ENCODE peak calls at places on chromosome 13, in ten cellular contexts. One of them, this sample, is unnamed.

GRCh38 chr13:76820759-76821158 is 65.4 kb downstream of the KCTD12 start:
- DNase-seq in Panc1: no peak
- DNase-seq in thoracic aorta: no peak
- DNase-seq in GM12878: no peak
- DNase-seq in neural progenitor cell: no peak
- DNase-seq in stomach: no peak
- DNase-seq in tibial artery: peak; percentile 77
- DNase-seq in fibroblast of lung: peak; percentile 36
- DNase-seq in CD8-positive, alpha-beta T cell: no peak
- DNase-seq in NT2/D1: no peak
- DNase-seq in this sample: no peak

GRCh38 chr13:42696191-42696590 is 85.2 kb upstream of the FAM216B start:
- DNase-seq in neural progenitor cell: no peak
- DNase-seq in fibroblast of lung: peak; percentile 12
- DNase-seq in stomach: no peak
- DNase-seq in NT2/D1: no peak
- DNase-seq in tibial artery: no peak
- DNase-seq in Panc1: no peak
- DNase-seq in thoracic aorta: no peak
- DNase-seq in GM12878: no peak
- DNase-seq in CD8-positive, alpha-beta T cell: no peak
- DNase-seq in this sample: peak; percentile 23

GRCh38 chr13:102461302-102461701 is 59.5 kb upstream of the FGF14 start:
- DNase-seq in fibroblast of lung: peak; percentile 34
- DNase-seq in Panc1: no peak
- DNase-seq in tibial artery: no peak
- DNase-seq in CD8-positive, alpha-beta T cell: no peak
- DNase-seq in NT2/D1: no peak
- DNase-seq in GM12878: no peak
- DNase-seq in thoracic aorta: no peak
- DNase-seq in neural progenitor cell: no peak
- DNase-seq in stomach: no peak
- DNase-seq in this sample: no peak

GRCh38 chr13:34300559-34300958 is 482.6 kb downstream of the RFC3 start:
- DNase-seq in NT2/D1: no peak
- DNase-seq in thoracic aorta: no peak
- DNase-seq in CD8-positive, alpha-beta T cell: no peak
- DNase-seq in fibroblast of lung: peak; percentile 34
- DNase-seq in GM12878: no peak
- DNase-seq in neural progenitor cell: no peak
- DNase-seq in Panc1: no peak
- DNase-seq in stomach: no peak
- DNase-seq in tibial artery: no peak
- DNase-seq in this sample: no peak

GRCh38 chr13:31331051-31331450 is 131.3 kb downstream of the B3GLCT start:
- DNase-seq in fibroblast of lung: no peak
- DNase-seq in Panc1: no peak
- DNase-seq in NT2/D1: no peak
- DNase-seq in GM12878: no peak
- DNase-seq in CD8-positive, alpha-beta T cell: no peak
- DNase-seq in thoracic aorta: no peak
- DNase-seq in neural progenitor cell: no peak
- DNase-seq in stomach: no peak
- DNase-seq in tibial artery: no peak
- DNase-seq in this sample: no peak

GRCh38 chr13:53249236-53249635 is 220.6 kb downstream of the OLFM4 start:
- DNase-seq in fibroblast of lung: no peak
- DNase-seq in stomach: no peak
- DNase-seq in thoracic aorta: no peak
- DNase-seq in neural progenitor cell: no peak
- DNase-seq in NT2/D1: no peak
- DNase-seq in CD8-positive, alpha-beta T cell: no peak
- DNase-seq in Panc1: no peak
- DNase-seq in GM12878: no peak
- DNase-seq in tibial artery: no peak
- DNase-seq in this sample: no peak

GRCh38 chr13:46321494-46322225 is 65.4 kb downstream of the RUBCNL start:
- DNase-seq in Panc1: peak; percentile 32
- DNase-seq in thoracic aorta: no peak
- DNase-seq in fibroblast of lung: peak; percentile 76
- DNase-seq in stomach: peak; percentile 64
- DNase-seq in CD8-positive, alpha-beta T cell: peak; percentile 73
- DNase-seq in GM12878: peak; percentile 24
- DNase-seq in NT2/D1: peak; percentile 38
- DNase-seq in tibial artery: no peak
- DNase-seq in neural progenitor cell: peak; percentile 73
- DNase-seq in this sample: peak; percentile 10

GRCh38 chr13:23658929-23659541 is 88.8 kb downstream of the TNFRSF19 start:
- DNase-seq in NT2/D1: no peak
- DNase-seq in thoracic aorta: no peak
- DNase-seq in fibroblast of lung: no peak
- DNase-seq in tibial artery: no peak
- DNase-seq in Panc1: no peak
- DNase-seq in neural progenitor cell: no peak
- DNase-seq in GM12878: no peak
- DNase-seq in stomach: no peak
- DNase-seq in CD8-positive, alpha-beta T cell: no peak
- DNase-seq in this sample: no peak

GRCh38 chr13:102569488-102569887 is 27.3 kb upstream of the TPP2 start:
- DNase-seq in tibial artery: no peak
- DNase-seq in NT2/D1: no peak
- DNase-seq in neural progenitor cell: no peak
- DNase-seq in fibroblast of lung: peak; percentile 21
- DNase-seq in Panc1: no peak
- DNase-seq in stomach: no peak
- DNase-seq in GM12878: no peak
- DNase-seq in CD8-positive, alpha-beta T cell: no peak
- DNase-seq in thoracic aorta: no peak
- DNase-seq in this sample: no peak

GRCh38 chr13:37134411-37135041 is 29.1 kb upstream of the CSNK1A1L start:
- DNase-seq in Panc1: no peak
- DNase-seq in fibroblast of lung: peak; percentile 82
- DNase-seq in stomach: no peak
- DNase-seq in neural progenitor cell: no peak
- DNase-seq in GM12878: no peak
- DNase-seq in CD8-positive, alpha-beta T cell: no peak
- DNase-seq in tibial artery: no peak
- DNase-seq in thoracic aorta: no peak
- DNase-seq in NT2/D1: no peak
- DNase-seq in this sample: peak; percentile 79

GRCh38 chr13:97538193-97538592 is 104.2 kb downstream of the RAP2A start:
- DNase-seq in GM12878: no peak
- DNase-seq in Panc1: no peak
- DNase-seq in NT2/D1: no peak
- DNase-seq in fibroblast of lung: no peak
- DNase-seq in CD8-positive, alpha-beta T cell: no peak
- DNase-seq in thoracic aorta: no peak
- DNase-seq in neural progenitor cell: no peak
- DNase-seq in stomach: no peak
- DNase-seq in tibial artery: no peak
- DNase-seq in this sample: no peak

GRCh38 chr13:32033744-32034143 is 2.2 kb downstream of the FRY start:
- DNase-seq in CD8-positive, alpha-beta T cell: no peak
- DNase-seq in tibial artery: no peak
- DNase-seq in GM12878: no peak
- DNase-seq in thoracic aorta: no peak
- DNase-seq in stomach: no peak
- DNase-seq in Panc1: no peak
- DNase-seq in NT2/D1: no peak
- DNase-seq in fibroblast of lung: no peak
- DNase-seq in neural progenitor cell: no peak
- DNase-seq in this sample: no peak

GRCh38 chr13:73970413-73971055 is 163.7 kb downstream of the KLF12 start:
- DNase-seq in stomach: no peak
- DNase-seq in neural progenitor cell: no peak
- DNase-seq in Panc1: no peak
- DNase-seq in NT2/D1: no peak
- DNase-seq in tibial artery: no peak
- DNase-seq in GM12878: no peak
- DNase-seq in fibroblast of lung: peak; percentile 73
- DNase-seq in CD8-positive, alpha-beta T cell: no peak
- DNase-seq in thoracic aorta: no peak
- DNase-seq in this sample: no peak

GRCh38 chr13:51243832-51244231 is 21.6 kb downstream of the FAM124A start:
- DNase-seq in thoracic aorta: no peak
- DNase-seq in NT2/D1: peak; percentile 68
- DNase-seq in stomach: no peak
- DNase-seq in tibial artery: no peak
- DNase-seq in Panc1: no peak
- DNase-seq in neural progenitor cell: peak; percentile 33
- DNase-seq in GM12878: no peak
- DNase-seq in fibroblast of lung: no peak
- DNase-seq in CD8-positive, alpha-beta T cell: no peak
- DNase-seq in this sample: no peak

DNA sequence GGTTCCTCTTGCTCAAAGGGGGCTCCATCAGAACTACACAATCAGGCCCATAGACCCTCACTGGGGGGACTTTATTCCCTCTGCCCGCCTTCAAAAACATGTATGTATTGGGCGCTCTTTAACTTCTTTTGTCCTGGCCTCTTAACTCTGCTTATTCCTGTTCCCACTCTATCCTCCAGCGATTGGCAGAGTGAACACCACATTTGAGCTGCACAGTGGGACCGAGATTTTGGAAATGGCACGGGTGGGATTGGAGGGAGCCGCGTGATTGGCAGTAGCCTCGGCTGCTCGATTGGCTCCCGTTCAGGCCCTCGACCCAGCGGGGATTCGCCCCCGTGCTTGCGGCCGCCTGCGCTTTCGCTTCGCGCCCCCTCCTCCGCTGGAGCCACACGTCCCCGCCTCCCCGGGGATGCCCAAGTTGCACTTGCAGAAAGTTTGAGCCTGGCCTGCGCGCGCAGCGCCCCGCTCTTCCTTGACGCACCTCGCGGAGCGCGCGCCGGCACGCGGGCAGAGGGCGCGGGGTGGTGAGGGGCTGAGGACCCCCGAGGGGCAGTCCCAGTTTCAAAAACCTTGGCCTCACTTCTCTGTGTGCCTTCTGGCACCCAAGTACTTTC is at the start of gene ZIC5:
- DNase-seq in CD8-positive, alpha-beta T cell: no peak
- DNase-seq in tibial artery: no peak
- DNase-seq in fibroblast of lung: no peak
- DNase-seq in thoracic aorta: no peak
- DNase-seq in stomach: no peak
- DNase-seq in GM12878: no peak
- DNase-seq in Panc1: no peak
- DNase-seq in NT2/D1: no peak
- DNase-seq in neural progenitor cell: peak; percentile 95
- DNase-seq in this sample: no peak
- H3K27me3 ChIP-seq in CD8-positive, alpha-beta T cell: peaks cover 69% of the 10 kb centered on the region
- H3K27me3 ChIP-seq in tibial artery: peaks cover 98% of the 10 kb centered on the region
- H3K27me3 ChIP-seq in fibroblast of lung: peaks cover 84% of the 10 kb centered on the region
- H3K27me3 ChIP-seq in thoracic aorta: peaks cover 54% of the 10 kb centered on the region
- H3K27me3 ChIP-seq in stomach: peaks cover 69% of the 10 kb centered on the region
- H3K27me3 ChIP-seq in GM12878: peaks cover 28% of the 10 kb centered on the region
- H3K27me3 ChIP-seq in Panc1: no peaks in the 10 kb centered on the region
- H3K27me3 ChIP-seq in NT2/D1: peaks cover 76% of the 10 kb centered on the region
- H3K27me3 ChIP-seq in neural progenitor cell: peaks cover 45% of the 10 kb centered on the region
- H3K27me3 ChIP-seq in this sample: peaks cover 85% of the 10 kb centered on the region

GRCh38 chr13:64130600-64130999 is 2715.0 kb upstream of the PCDH20 start:
- DNase-seq in Panc1: no peak
- DNase-seq in stomach: no peak
- DNase-seq in NT2/D1: no peak
- DNase-seq in tibial artery: no peak
- DNase-seq in GM12878: no peak
- DNase-seq in fibroblast of lung: no peak
- DNase-seq in thoracic aorta: no peak
- DNase-seq in CD8-positive, alpha-beta T cell: no peak
- DNase-seq in neural progenitor cell: no peak
- DNase-seq in this sample: no peak
- H3K9me3 ChIP-seq in Panc1: no peaks in the 10 kb centered on the region
- H3K9me3 ChIP-seq in stomach: no peaks in the 10 kb centered on the region
- H3K9me3 ChIP-seq in NT2/D1: no peaks in the 10 kb centered on the region
- H3K9me3 ChIP-seq in tibial artery: no peaks in the 10 kb centered on the region
- H3K9me3 ChIP-seq in GM12878: no peaks in the 10 kb centered on the region
- H3K9me3 ChIP-seq in fibroblast of lung: no peaks in the 10 kb centered on the region
- H3K9me3 ChIP-seq in thoracic aorta: no peaks in the 10 kb centered on the region
- H3K9me3 ChIP-seq in CD8-positive, alpha-beta T cell: no peaks in the 10 kb centered on the region
- H3K9me3 ChIP-seq in neural progenitor cell: no peaks in the 10 kb centered on the region
- H3K9me3 ChIP-seq in this sample: no peaks in the 10 kb centered on the region

DNA sequence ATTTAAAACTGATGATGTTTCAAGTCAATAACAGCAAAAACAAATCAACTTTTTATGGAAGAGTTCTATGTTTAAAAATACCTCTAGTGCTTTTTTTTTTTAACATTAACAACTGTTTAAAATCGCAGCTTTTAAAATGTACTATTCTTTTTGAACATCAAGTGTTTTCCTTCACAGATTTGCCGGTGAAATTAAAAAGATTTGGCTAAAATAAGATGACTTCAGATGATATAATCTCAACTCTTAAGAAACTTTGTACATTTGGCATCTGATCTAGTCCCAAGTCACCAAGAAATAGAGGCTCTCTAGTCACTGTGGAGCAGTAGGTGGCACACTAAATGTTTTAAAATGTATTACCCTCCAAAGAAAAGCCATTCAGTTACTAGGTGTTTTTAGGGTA is 5.0 kb downstream of the POU4F1 start:
- DNase-seq in CD8-positive, alpha-beta T cell: no peak
- DNase-seq in Panc1: no peak
- DNase-seq in GM12878: no peak
- DNase-seq in neural progenitor cell: peak; percentile 5
- DNase-seq in fibroblast of lung: peak; percentile 14
- DNase-seq in NT2/D1: no peak
- DNase-seq in thoracic aorta: no peak
- DNase-seq in tibial artery: no peak
- DNase-seq in stomach: no peak
- DNase-seq in this sample: no peak
- H3K27me3 ChIP-seq in CD8-positive, alpha-beta T cell: peaks cover 88% of the 10 kb centered on the region
- H3K27me3 ChIP-seq in Panc1: peaks cover 4% of the 10 kb centered on the region
- H3K27me3 ChIP-seq in GM12878: peaks cover 42% of the 10 kb centered on the region
- H3K27me3 ChIP-seq in neural progenitor cell: peaks cover 98% of the 10 kb centered on the region
- H3K27me3 ChIP-seq in fibroblast of lung: peaks cover 91% of the 10 kb centered on the region
- H3K27me3 ChIP-seq in NT2/D1: peaks cover 96% of the 10 kb centered on the region
- H3K27me3 ChIP-seq in thoracic aorta: peaks cover 43% of the 10 kb centered on the region
- H3K27me3 ChIP-seq in tibial artery: peaks cover 96% of the 10 kb centered on the region
- H3K27me3 ChIP-seq in stomach: peaks cover 36% of the 10 kb centered on the region
- H3K27me3 ChIP-seq in this sample: peaks cover 90% of the 10 kb centered on the region

DNA sequence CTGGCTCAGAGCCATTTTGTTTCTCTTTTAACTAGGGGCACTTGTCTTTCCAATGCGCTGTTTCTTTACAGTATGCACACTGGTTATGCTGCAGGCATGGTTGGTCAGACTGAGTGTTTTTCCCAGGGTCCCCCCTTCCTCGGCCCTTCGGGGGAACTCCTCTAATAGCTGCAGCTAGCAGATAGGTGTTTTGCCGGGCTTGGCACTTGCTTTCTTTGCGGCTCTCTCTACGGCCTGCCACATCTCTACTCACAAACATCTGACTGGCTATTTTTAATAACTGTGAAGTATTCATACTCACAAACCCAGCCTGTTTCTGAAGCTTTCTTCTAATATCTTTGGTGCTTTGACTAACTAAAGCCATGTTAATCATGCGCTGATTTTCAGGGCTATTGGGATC is 89.4 kb downstream of the SLC25A15 start:
- DNase-seq in neural progenitor cell: no peak
- DNase-seq in GM12878: no peak
- DNase-seq in thoracic aorta: no peak
- DNase-seq in stomach: no peak
- DNase-seq in fibroblast of lung: no peak
- DNase-seq in NT2/D1: no peak
- DNase-seq in Panc1: no peak
- DNase-seq in tibial artery: no peak
- DNase-seq in CD8-positive, alpha-beta T cell: no peak
- DNase-seq in this sample: no peak
- H3K9me3 ChIP-seq in neural progenitor cell: no peaks in the 10 kb centered on the region
- H3K9me3 ChIP-seq in GM12878: peaks cover 9% of the 10 kb centered on the region
- H3K9me3 ChIP-seq in thoracic aorta: peaks cover 35% of the 10 kb centered on the region
- H3K9me3 ChIP-seq in stomach: peaks cover 14% of the 10 kb centered on the region
- H3K9me3 ChIP-seq in fibroblast of lung: no peaks in the 10 kb centered on the region
- H3K9me3 ChIP-seq in NT2/D1: peaks cover 30% of the 10 kb centered on the region
- H3K9me3 ChIP-seq in Panc1: peaks cover 9% of the 10 kb centered on the region
- H3K9me3 ChIP-seq in tibial artery: peaks cover 5% of the 10 kb centered on the region
- H3K9me3 ChIP-seq in CD8-positive, alpha-beta T cell: peaks cover 10% of the 10 kb centered on the region
- H3K9me3 ChIP-seq in this sample: peaks cover 32% of the 10 kb centered on the region